ENCODE peak calls at places on chromosomes 16 and 17, in eight cellular contexts. O, Z, S, L, B, N, G and A are unnamed samples. For H3K4me1, the result is how much of the 10 kb centered on the place peaks cover.

GRCh38 chr16:81403601-81404391 is 40.8 kb upstream of the CMIP start:
- DNase-seq in O (peak), Z (peak), S (peak), L (peak), B (peak), N (peak), G (peak), A (peak)

GRCh38 chr16:79893445-79893844 is 292.9 kb upstream of the MAF start:
- DNase-seq in O (no peak), Z (no peak), S (no peak), L (no peak), B (no peak), N (no peak), G (no peak), A (peak)

GRCh38 chr16:27025581-27025980 is 41.1 kb upstream of the C16orf82 start:
- DNase-seq in O (no peak), Z (no peak), S (no peak), L (no peak), B (no peak), N (no peak), G (peak), A (no peak)

GRCh38 chr17:29124135-29124930 is 55.9 kb downstream of the MYO18A start:
- DNase-seq in O (no peak), Z (no peak), S (peak), L (no peak), B (no peak), N (peak), G (no peak), A (no peak)

GRCh38 chr17:17057057-17057551 is 14.8 kb downstream of the MPRIP start:
- DNase-seq in O (no peak), Z (peak), S (no peak), L (no peak), B (no peak), N (no peak), G (no peak), A (no peak)

GRCh38 chr17:70022175-70022574 is 52.9 kb upstream of the KCNJ16 start:
- DNase-seq in O (no peak), Z (no peak), S (peak), L (no peak), B (no peak), N (no peak), G (no peak), A (no peak)

GRCh38 chr17:17380156-17380925 is 77.2 kb downstream of the NT5M start:
- DNase-seq in O (no peak), Z (no peak), S (no peak), L (no peak), B (no peak), N (no peak), G (no peak), A (no peak)

GRCh38 chr16:48963306-48963705 is 318.3 kb downstream of the CBLN1 start:
- DNase-seq in O (no peak), Z (no peak), S (peak), L (no peak), B (no peak), N (no peak), G (peak), A (no peak)

GRCh38 chr17:4144411-4144747 is 1.4 kb downstream of the CYB5D2 start:
- DNase-seq in O (no peak), Z (no peak), S (no peak), L (no peak), B (no peak), N (no peak), G (no peak), A (no peak)

GRCh38 chr17:2054262-2054739 is 602 bp upstream of the HIC1 start:
- DNase-seq in O (no peak), Z (peak), S (peak), L (no peak), B (no peak), N (peak), G (no peak), A (no peak)

GRCh38 chr16:69194488-69194887 is 7.5 kb downstream of the SNTB2 start:
- DNase-seq in O (no peak), Z (no peak), S (no peak), L (no peak), B (no peak), N (no peak), G (no peak), A (no peak)

GRCh38 chr17:67440311-67441051 is 63.4 kb downstream of the PITPNC1 start:
- DNase-seq in O (no peak), Z (no peak), S (no peak), L (no peak), B (no peak), N (no peak), G (no peak), A (no peak)

GRCh38 chr16:47612711-47613110 is 151.6 kb downstream of the PHKB start:
- DNase-seq in O (no peak), Z (no peak), S (peak), L (no peak), B (no peak), N (no peak), G (no peak), A (no peak)

GRCh38 chr17:27471321-27472269 is 15.3 kb downstream of the KSR1 start:
- DNase-seq in O (peak), Z (no peak), S (peak), L (no peak), B (no peak), N (no peak), G (peak), A (no peak)

GRCh38 chr17:31699281-31699680 is 159.8 kb downstream of the COPRS start:
- DNase-seq in O (peak), Z (no peak), S (peak), L (no peak), B (no peak), N (no peak), G (no peak), A (no peak)

GRCh38 chr16:80614908-80615696 is 74.3 kb downstream of the DYNLRB2 start:
- DNase-seq in O (no peak), Z (no peak), S (peak), L (no peak), B (no peak), N (no peak), G (peak), A (no peak)

GRCh38 chr16:3188925-3189825 is 1.2 kb downstream of the OR1F1 start:
- DNase-seq in O (no peak), Z (no peak), S (peak), L (no peak), B (no peak), N (no peak), G (no peak), A (no peak)

GRCh38 chr17:66715745-66716156 is 119.2 kb upstream of the CACNG5 start:
- DNase-seq in O (no peak), Z (no peak), S (peak), L (no peak), B (no peak), N (peak), G (peak), A (peak)

GRCh38 chr17:50318551-50319310 is 27.2 kb upstream of the XYLT2 start:
- DNase-seq in O (no peak), Z (peak), S (peak), L (no peak), B (no peak), N (no peak), G (no peak), A (peak)

GRCh38 chr16:56196381-56196780 is 5.1 kb downstream of the GNAO1 start:
- DNase-seq in O (no peak), Z (no peak), S (no peak), L (no peak), B (no peak), N (no peak), G (no peak), A (no peak)

GRCh38 chr16:31094088-31094423 is 541 bp downstream of the VKORC1 start:
- DNase-seq in O (no peak), Z (no peak), S (no peak), L (no peak), B (no peak), N (peak), G (no peak), A (no peak)

GRCh38 chr16:85386467-85387170 is 226.5 kb upstream of the GSE1 start:
- DNase-seq in O (no peak), Z (peak), S (no peak), L (no peak), B (peak), N (peak), G (no peak), A (no peak)

GRCh38 chr16:53022374-53022773 is 30.3 kb downstream of the CHD9NB start:
- DNase-seq in O (peak), Z (no peak), S (peak), L (no peak), B (no peak), N (peak), G (peak), A (peak)

DNA sequence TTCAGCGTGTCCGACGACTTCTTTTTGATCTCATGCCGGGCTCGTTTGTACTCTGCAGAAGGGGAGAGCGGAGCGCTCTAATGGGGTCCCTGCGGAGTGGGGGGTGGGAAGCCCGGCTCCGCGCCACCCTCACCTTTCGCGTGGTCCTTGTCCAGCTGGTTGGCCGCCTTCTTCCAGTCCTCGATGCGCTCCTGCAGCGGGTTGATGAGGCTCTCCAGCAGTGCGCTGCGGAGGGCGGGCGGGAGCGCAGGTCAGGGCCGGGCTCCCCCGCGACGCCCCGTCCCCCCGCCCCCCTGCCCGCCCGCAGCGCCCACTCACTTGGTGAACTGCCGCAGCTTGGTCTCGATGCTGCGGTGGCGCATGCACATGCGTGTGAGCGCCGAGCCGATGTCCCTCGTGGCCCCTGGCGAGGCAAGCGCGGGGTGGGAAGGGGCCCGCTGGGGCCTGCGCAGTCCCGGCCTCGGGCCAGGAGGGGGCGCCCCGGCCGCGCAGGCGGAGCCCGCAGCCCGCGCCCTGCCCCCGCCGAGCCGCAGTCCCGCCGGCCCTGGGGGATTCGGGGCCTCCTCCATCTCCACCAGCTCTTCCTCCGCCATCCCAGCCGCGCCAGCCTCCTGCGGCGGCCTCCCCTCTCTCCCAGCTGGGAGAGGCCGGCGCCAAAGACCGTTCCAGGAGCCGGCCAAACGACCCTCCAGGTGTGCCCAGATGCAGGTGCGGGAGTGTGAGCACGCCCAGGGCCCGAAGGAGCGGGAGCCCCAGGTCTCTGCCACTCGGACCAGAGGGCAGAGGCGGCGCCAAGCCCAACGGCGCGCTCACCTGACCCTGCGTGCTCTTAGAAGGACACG is 6.0 kb downstream of the MTSS2 start:
- DNase-seq in O (no peak), Z (peak), S (no peak), L (peak), B (no peak), N (no peak), G (no peak), A (no peak)
- TF ChIP-seq CTCF in O (peak), Z (peak), S (peak), L (peak), B (peak), N (peak), G (no peak), A (peak)

DNA sequence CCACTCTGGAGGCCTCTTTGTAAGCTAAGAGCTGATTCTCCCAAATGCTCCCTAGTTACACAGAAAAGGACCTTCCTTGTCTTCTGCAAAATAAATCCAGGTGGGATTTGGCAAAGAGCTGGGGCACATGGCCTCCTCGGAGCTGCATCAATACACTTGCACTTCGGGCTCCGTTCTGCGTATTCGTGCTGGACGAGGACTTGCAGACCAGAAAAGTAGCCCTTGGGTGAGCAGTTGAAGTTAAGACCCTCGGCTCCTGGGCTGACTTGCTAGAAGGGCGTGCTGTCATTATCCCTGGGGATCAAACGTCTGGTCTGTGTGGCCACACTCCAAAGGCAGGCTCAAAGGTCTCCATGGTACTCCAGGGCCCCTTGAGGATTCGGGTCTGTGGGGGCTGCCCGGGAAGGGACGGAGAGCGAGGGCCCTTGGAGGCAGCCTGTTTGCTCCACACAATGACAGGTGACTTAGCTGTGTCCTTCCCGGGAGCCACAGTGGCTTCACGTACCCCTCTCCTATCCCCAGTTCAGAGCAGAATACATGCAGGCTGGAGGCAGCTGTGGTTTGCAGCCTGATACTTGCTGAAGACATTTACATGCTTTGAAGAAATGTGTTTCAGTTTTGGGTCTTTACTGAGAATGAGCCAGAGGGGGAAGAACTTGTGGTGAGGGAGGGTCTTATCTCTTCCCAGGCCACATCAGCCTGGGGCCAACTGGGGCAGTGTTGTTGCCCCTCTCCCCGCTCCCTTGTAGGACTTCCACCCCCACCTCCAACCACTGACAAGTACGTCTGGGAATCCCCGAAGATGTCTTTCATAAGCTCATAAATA is 144.4 kb upstream of the RPH3AL start:
- DNase-seq in O (no peak), Z (no peak), S (peak), L (no peak), B (no peak), N (no peak), G (no peak), A (no peak)
- TF ChIP-seq POLR2A in O (no peak), Z (no peak), S (no peak), L (no peak), B (no peak), N (no peak), G (no peak), A (no peak)

GRCh38 chr17:74842599-74843351 is 16.9 kb downstream of the GRIN2C start:
- DNase-seq in O (peak), Z (peak), S (peak), L (peak), B (peak), N (peak), G (peak), A (peak)
- H3K4me1 ChIP-seq in O (under half), Z (under half), S (under half), L (under half), B (under half), N (under half), G (under half), A (under half)

DNA sequence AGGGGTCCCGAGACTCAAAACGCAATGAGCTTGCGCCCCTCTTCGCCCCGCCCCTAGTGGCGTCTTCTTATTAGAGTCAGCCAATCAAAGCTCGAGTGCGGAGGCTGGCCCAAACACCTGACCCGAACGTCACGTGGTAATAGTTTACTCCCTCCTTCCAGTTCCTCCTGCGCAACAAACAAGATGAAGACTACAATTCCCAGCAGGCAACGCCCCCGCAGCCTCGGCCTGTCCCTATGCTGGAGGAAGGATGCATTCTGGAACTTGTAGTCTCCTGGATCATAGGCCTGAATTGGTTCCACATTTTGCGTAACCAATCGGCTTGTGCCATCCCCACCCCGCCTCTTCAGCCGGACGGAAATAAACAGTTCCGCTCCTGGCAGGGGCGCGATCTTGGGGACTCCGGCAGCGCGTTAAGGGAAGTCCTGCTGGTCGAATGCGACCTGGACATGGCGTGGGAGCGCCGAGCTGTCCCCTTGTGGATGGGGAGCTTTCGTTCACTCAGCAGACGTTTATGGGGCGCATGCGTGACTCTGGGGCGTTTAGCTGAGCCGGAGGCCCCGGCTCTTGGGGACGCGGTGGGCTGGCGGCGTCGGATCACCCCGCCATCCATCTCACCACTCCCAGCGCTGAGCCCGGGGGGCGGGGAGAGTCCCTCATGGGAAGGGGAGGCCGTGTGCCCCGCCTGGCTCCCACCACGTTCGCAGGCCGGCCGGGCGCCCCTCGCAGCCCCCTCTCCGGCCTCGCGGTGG is at the start of gene WBP2:
- DNase-seq in O (peak), Z (peak), S (peak), L (peak), B (peak), N (peak), G (peak), A (peak)
- TF ChIP-seq CTCF in O (peak), Z (peak), S (peak), L (peak), B (peak), N (peak), G (no peak), A (peak)

GRCh38 chr16:396605-397004 is 394 bp upstream of the NME4 start:
- DNase-seq in O (peak), Z (peak), S (peak), L (no peak), B (no peak), N (peak), G (no peak), A (no peak)
- TF ChIP-seq POLR2A in O (no peak), Z (no peak), S (no peak), L (no peak), B (no peak), N (no peak), G (no peak), A (no peak)

DNA sequence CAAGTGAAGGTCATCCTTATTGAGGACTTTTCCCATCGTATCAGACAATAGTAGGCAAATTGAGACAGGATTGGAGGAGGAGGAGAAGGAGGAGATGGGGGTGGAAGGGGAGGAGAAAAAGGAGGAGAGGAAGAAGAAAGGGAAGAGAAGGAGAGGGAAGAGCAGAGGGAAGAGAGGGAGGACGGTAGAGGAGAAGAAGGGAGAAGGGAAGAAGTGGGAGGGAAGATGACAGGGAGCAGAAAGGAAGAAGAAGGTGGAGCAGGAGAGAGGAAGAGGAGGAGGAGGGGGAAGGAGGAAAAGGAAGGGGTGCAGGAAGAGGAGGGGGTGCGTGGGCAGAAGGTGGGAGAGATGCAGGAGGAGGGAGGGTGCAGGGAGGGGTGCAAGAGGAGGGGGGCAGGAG is 26.0 kb downstream of the ABCC6 start:
- DNase-seq in O (no peak), Z (no peak), S (no peak), L (no peak), B (no peak), N (no peak), G (no peak), A (no peak)
- H3K4me1 ChIP-seq in O (under half), Z (under half), S (under half), L (under half), B (under half), N (under half), G (under half), A (under half)

DNA sequence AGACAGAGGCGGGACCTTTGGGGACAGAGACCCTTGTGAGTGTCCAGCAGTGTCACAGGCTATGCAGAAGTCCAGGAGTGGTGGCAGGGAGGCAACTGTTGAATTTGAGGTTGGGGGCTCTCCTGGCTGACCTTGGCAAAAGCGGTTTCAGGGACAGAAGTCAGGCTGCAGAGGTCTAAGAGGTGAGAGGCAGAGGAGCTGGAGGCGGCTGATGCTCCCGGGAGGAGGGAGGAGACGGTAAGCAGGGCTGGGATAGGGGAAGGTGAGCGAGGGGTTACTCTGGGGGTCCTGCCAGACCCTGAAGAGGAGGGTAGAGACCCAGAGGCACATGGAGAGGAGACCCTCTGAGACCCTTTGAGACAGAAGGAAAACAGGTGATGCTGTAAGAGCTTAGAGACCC is 5.2 kb downstream of the EPOP start:
- DNase-seq in O (no peak), Z (no peak), S (no peak), L (no peak), B (no peak), N (no peak), G (no peak), A (no peak)
- TF ChIP-seq CTCF in O (no peak), Z (no peak), S (no peak), L (no peak), B (no peak), N (no peak), G (no peak), A (no peak)

GRCh38 chr17:47821424-47822379 is at the start of gene OSBPL7:
- DNase-seq in O (peak), Z (peak), S (peak), L (peak), B (no peak), N (peak), G (peak), A (peak)
- TF ChIP-seq POLR2A in O (peak), Z (no peak), S (no peak), L (no peak), B (no peak), N (no peak), G (peak), A (peak)

DNA sequence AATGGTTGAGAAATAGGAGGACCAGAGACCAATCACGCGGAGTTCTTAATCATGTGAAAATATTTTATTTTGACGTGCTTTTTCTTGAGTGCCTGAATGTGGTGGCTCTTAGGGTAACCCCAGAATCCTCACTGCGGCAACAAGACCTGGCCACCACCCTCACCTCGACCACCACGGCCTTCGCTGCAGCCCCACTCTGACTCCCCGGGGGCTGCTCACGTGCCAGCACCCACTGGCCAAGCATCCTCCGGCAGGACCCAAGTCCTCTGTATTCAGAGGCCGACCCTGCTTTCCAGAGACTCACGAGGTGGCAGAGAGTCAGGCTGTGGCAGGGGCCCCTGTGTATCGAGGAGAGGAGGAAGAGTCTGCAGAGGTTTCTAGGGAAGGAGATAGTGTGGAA is 81.3 kb downstream of the ZNF778 start:
- DNase-seq in O (no peak), Z (no peak), S (no peak), L (no peak), B (no peak), N (no peak), G (no peak), A (no peak)
- H3K4me1 ChIP-seq in O (under half), Z (half or more), S (under half), L (under half), B (under half), N (under half), G (under half), A (under half)